ENCODE peak calls at places on chromosomes 11 and 22, in six cellular contexts. One of them, this sample, is unnamed.

GRCh38 chr11:19628018-19628417 is 84.6 kb upstream of the NAV2 start:
- DNase-seq in H9: no peak
- DNase-seq in neuronal stem cell: no peak
- DNase-seq in IMR-90: peak
- DNase-seq in trophoblast cell: peak
- DNase-seq in H1: no peak
- DNase-seq in this sample: no peak

GRCh38 chr22:28299760-28300159 is 379.9 kb downstream of the TTC28 start:
- DNase-seq in H9: no peak
- DNase-seq in neuronal stem cell: no peak
- DNase-seq in IMR-90: peak
- DNase-seq in trophoblast cell: no peak
- DNase-seq in H1: no peak
- DNase-seq in this sample: peak

GRCh38 chr11:61912530-61912898 is 4.9 kb downstream of the RAB3IL1 start:
- DNase-seq in H9: no peak
- DNase-seq in neuronal stem cell: no peak
- DNase-seq in IMR-90: no peak
- DNase-seq in trophoblast cell: no peak
- DNase-seq in H1: no peak
- DNase-seq in this sample: no peak

GRCh38 chr11:117706322-117706814 is 90.6 kb downstream of the DSCAML1 start:
- DNase-seq in H9: no peak
- DNase-seq in neuronal stem cell: no peak
- DNase-seq in IMR-90: no peak
- DNase-seq in trophoblast cell: no peak
- DNase-seq in H1: no peak
- DNase-seq in this sample: no peak

GRCh38 chr22:46120420-46120737 is 29.9 kb upstream of the PPARA start:
- DNase-seq in H9: no peak
- DNase-seq in neuronal stem cell: no peak
- DNase-seq in IMR-90: no peak
- DNase-seq in trophoblast cell: no peak
- DNase-seq in H1: no peak
- DNase-seq in this sample: no peak

GRCh38 chr11:9758676-9759518 is 95.0 kb downstream of the SWAP70 start:
- DNase-seq in H9: peak
- DNase-seq in neuronal stem cell: no peak
- DNase-seq in IMR-90: peak
- DNase-seq in trophoblast cell: peak
- DNase-seq in H1: peak
- DNase-seq in this sample: peak

GRCh38 chr22:43292633-43293025 is 50.5 kb downstream of the SCUBE1 start:
- DNase-seq in H9: no peak
- DNase-seq in neuronal stem cell: no peak
- DNase-seq in IMR-90: no peak
- DNase-seq in trophoblast cell: no peak
- DNase-seq in H1: no peak
- DNase-seq in this sample: no peak

GRCh38 chr11:68418671-68419070 is 41.9 kb upstream of the PPP6R3 start:
- DNase-seq in H9: no peak
- DNase-seq in neuronal stem cell: no peak
- DNase-seq in IMR-90: no peak
- DNase-seq in trophoblast cell: no peak
- DNase-seq in H1: no peak
- DNase-seq in this sample: no peak

GRCh38 chr22:25404556-25404922 is 159.9 kb upstream of the GRK3 start:
- DNase-seq in H9: no peak
- DNase-seq in neuronal stem cell: no peak
- DNase-seq in IMR-90: no peak
- DNase-seq in trophoblast cell: peak
- DNase-seq in H1: no peak
- DNase-seq in this sample: peak

GRCh38 chr11:131762346-131763110 is 392.1 kb downstream of the NTM start:
- DNase-seq in H9: no peak
- DNase-seq in neuronal stem cell: no peak
- DNase-seq in IMR-90: no peak
- DNase-seq in trophoblast cell: no peak
- DNase-seq in H1: no peak
- DNase-seq in this sample: no peak

GRCh38 chr11:118522571-118523072 is 4.7 kb upstream of the TTC36 start:
- DNase-seq in H9: peak
- DNase-seq in neuronal stem cell: no peak
- DNase-seq in IMR-90: peak
- DNase-seq in trophoblast cell: peak
- DNase-seq in H1: no peak
- DNase-seq in this sample: peak

GRCh38 chr11:450809-451451 is 851 bp downstream of the PTDSS2 start:
- DNase-seq in H9: peak
- DNase-seq in neuronal stem cell: peak
- DNase-seq in IMR-90: peak
- DNase-seq in trophoblast cell: peak
- DNase-seq in H1: no peak
- DNase-seq in this sample: peak

GRCh38 chr11:44617671-44618461 is 52.4 kb downstream of the CD82 start:
- DNase-seq in H9: no peak
- DNase-seq in neuronal stem cell: no peak
- DNase-seq in IMR-90: no peak
- DNase-seq in trophoblast cell: no peak
- DNase-seq in H1: no peak
- DNase-seq in this sample: no peak

GRCh38 chr11:63537293-63538101 is 889 bp downstream of the PLAAT4 start:
- DNase-seq in H9: no peak
- DNase-seq in neuronal stem cell: no peak
- DNase-seq in IMR-90: peak
- DNase-seq in trophoblast cell: no peak
- DNase-seq in H1: no peak
- DNase-seq in this sample: no peak
- H3K4ac ChIP-seq in H9: no peak
- H3K4ac ChIP-seq in neuronal stem cell: peak
- H3K4ac ChIP-seq in IMR-90: no peak
- H3K4ac ChIP-seq in trophoblast cell: no peak
- H3K4ac ChIP-seq in H1: no peak
- H3K4ac ChIP-seq in this sample: no peak

GRCh38 chr11:34284836-34285235 is 73.0 kb downstream of the ABTB2 start:
- DNase-seq in H9: no peak
- DNase-seq in neuronal stem cell: no peak
- DNase-seq in IMR-90: no peak
- DNase-seq in trophoblast cell: no peak
- DNase-seq in H1: no peak
- DNase-seq in this sample: no peak
- H3K14ac ChIP-seq in H9: no peak
- H3K14ac ChIP-seq in neuronal stem cell: no peak
- H3K14ac ChIP-seq in IMR-90: no peak
- H3K14ac ChIP-seq in trophoblast cell: no peak
- H3K14ac ChIP-seq in H1: no peak
- H3K14ac ChIP-seq in this sample: no peak

DNA sequence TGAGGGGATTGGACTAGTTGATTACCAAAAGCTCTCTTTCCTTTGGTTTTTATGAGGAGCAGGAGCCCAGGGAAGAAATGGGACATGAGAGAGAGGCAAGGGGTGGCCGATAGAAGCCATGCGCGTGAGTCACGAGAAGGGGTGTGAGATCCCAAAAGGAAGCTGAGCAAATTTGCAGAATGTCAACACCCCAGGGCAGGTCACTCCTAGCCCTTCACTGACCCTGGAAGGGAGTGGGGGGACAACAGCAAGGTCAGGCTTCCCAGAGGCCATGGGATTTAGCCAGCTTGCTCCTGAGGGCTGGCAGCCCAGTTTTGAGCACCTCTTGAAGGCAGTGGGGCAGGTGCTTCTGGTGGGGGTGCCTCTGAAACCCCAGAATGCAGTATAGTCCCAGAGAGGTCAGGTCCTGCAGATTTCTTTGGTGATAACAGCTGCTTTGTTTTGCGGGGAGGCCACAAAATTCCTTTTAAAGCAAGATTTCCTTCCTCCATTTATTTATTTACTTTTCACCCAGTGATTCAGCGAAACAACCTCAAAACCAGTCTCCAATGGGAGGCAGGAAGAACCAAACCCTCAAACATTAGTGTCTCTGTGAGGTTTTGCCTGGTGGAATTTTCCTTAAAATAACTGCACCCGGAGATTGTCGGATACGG is 40.1 kb upstream of the TIMP3 start:
- DNase-seq in H9: no peak
- DNase-seq in neuronal stem cell: no peak
- DNase-seq in IMR-90: peak
- DNase-seq in trophoblast cell: no peak
- DNase-seq in H1: no peak
- DNase-seq in this sample: peak
- H2AFZ ChIP-seq in H9: no peak
- H2AFZ ChIP-seq in neuronal stem cell: no peak
- H2AFZ ChIP-seq in IMR-90: peak
- H2AFZ ChIP-seq in trophoblast cell: no peak
- H2AFZ ChIP-seq in H1: no peak
- H2AFZ ChIP-seq in this sample: peak

GRCh38 chr11:7906481-7906880 is 24.6 kb downstream of the OR10A6 start:
- DNase-seq in H9: no peak
- DNase-seq in neuronal stem cell: no peak
- DNase-seq in IMR-90: no peak
- DNase-seq in trophoblast cell: no peak
- DNase-seq in H1: no peak
- DNase-seq in this sample: no peak
- H3K4ac ChIP-seq in H9: no peak
- H3K4ac ChIP-seq in neuronal stem cell: no peak
- H3K4ac ChIP-seq in IMR-90: peak
- H3K4ac ChIP-seq in trophoblast cell: peak
- H3K4ac ChIP-seq in H1: no peak
- H3K4ac ChIP-seq in this sample: no peak

GRCh38 chr11:2325719-2326118 is 23.9 kb downstream of the TSPAN32 start:
- DNase-seq in H9: no peak
- DNase-seq in neuronal stem cell: no peak
- DNase-seq in IMR-90: peak
- DNase-seq in trophoblast cell: peak
- DNase-seq in H1: no peak
- DNase-seq in this sample: no peak
- H3K14ac ChIP-seq in H9: no peak
- H3K14ac ChIP-seq in neuronal stem cell: no peak
- H3K14ac ChIP-seq in IMR-90: no peak
- H3K14ac ChIP-seq in trophoblast cell: no peak
- H3K14ac ChIP-seq in H1: no peak
- H3K14ac ChIP-seq in this sample: no peak

DNA sequence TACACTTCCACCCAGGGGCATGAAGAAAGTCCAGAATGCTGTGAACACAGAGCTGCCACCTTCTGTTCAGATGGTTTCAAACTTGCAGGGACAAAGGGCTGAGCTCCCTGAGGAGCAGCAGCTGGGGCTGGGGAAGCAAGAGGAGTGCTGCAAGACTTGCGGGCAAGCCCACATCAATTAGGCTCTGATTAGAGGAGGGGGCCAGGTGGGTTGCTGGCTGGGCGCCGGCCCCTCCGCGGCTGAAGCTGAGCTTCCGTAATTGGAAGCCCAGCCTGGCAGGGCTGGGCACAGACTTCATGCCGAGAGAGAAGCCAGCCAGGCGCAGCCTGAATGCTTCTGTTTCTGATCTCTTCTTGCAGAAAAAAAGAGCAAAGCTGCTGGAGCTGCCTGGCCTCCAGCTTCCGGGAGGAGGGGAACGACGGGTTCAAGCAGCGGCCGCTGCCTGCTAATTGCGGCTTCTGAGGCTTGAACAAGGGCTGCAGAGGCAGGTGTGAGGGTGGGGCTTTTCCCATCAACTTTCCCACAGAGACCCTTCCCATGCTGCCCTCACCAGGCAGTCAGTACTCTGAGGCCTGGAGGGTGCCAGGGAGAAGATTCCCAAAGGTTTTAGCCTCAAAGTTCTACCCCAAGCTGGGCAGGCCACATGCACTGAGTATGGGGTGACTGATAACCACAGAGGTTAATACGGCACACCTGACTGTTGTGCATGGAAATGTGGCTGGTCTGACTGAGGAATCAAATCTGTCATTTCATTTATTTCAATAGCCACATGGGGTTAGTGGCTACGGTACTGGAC is 91.1 kb upstream of the LMO1 start:
- DNase-seq in H9: no peak
- DNase-seq in neuronal stem cell: peak
- DNase-seq in IMR-90: no peak
- DNase-seq in trophoblast cell: peak
- DNase-seq in H1: no peak
- DNase-seq in this sample: no peak
- H2AFZ ChIP-seq in H9: no peak
- H2AFZ ChIP-seq in neuronal stem cell: peak
- H2AFZ ChIP-seq in IMR-90: no peak
- H2AFZ ChIP-seq in trophoblast cell: no peak
- H2AFZ ChIP-seq in H1: no peak
- H2AFZ ChIP-seq in this sample: no peak